ENCODE peak calls at places on chromosome 17, in ten cellular contexts. M is hepatocyte; E is NCI-H1048; P is NCI-H2107; V is astrocyte; A is uterus; Q is Daoy; O is NCI-H1417; N is CD4-positive, alpha-beta T cell; W is NCI-H187. L is an unnamed sample.

GRCh38 chr17:39239640-39240314 is 14.0 kb upstream of the STAC2 start:
- DNase-seq in M (peak; percentile 68), E (no peak), P (peak; percentile 85), V (no peak), A (no peak), Q (peak; percentile 35), O (peak; percentile 36), N (peak; percentile 56), W (no peak), L (peak; percentile 12)

GRCh38 chr17:76585048-76585648 is 512 bp downstream of the ST6GALNAC2 start:
- DNase-seq in M (no peak), E (peak; percentile 12), P (no peak), V (no peak), A (no peak), Q (no peak), O (no peak), N (no peak), W (no peak), L (peak; percentile 66)

GRCh38 chr17:62751350-62751691 is 56.8 kb downstream of the MARCHF10 start:
- DNase-seq in M (no peak), E (no peak), P (no peak), V (no peak), A (peak; percentile 31), Q (no peak), O (no peak), N (no peak), W (no peak), L (no peak)

GRCh38 chr17:37187262-37187661 is 188.5 kb upstream of the C17orf78 start:
- DNase-seq in M (peak; percentile 17), E (no peak), P (no peak), V (peak; percentile 53), A (no peak), Q (no peak), O (no peak), N (no peak), W (no peak), L (no peak)

GRCh38 chr17:50396261-50397110 is 837 bp downstream of the LRRC59 start:
- DNase-seq in M (peak; percentile 67), E (no peak), P (no peak), V (peak; percentile 56), A (peak; percentile 37), Q (peak; percentile 28), O (peak; percentile 58), N (no peak), W (no peak), L (peak; percentile 36)

GRCh38 chr17:77736207-77736600 is 222.3 kb upstream of the TNRC6C start:
- DNase-seq in M (no peak), E (no peak), P (peak; percentile 52), V (no peak), A (peak; percentile 63), Q (no peak), O (peak; percentile 73), N (no peak), W (peak; percentile 89), L (no peak)

GRCh38 chr17:37483311-37484039 is 6.2 kb upstream of the DUSP14 start:
- DNase-seq in M (peak; percentile 71), E (no peak), P (no peak), V (peak; percentile 75), A (peak; percentile 36), Q (no peak), O (peak; percentile 33), N (no peak), W (no peak), L (no peak)

GRCh38 chr17:67461228-67461780 is 84.2 kb downstream of the PITPNC1 start:
- DNase-seq in M (no peak), E (no peak), P (no peak), V (no peak), A (no peak), Q (no peak), O (no peak), N (no peak), W (no peak), L (no peak)

GRCh38 chr17:67441052-67441738 is 64.1 kb downstream of the PITPNC1 start:
- DNase-seq in M (peak; percentile 48), E (no peak), P (no peak), V (peak; percentile 76), A (no peak), Q (peak; percentile 73), O (no peak), N (peak; percentile 79), W (no peak), L (peak; percentile 77)

GRCh38 chr17:79628861-79629547 is 18.2 kb upstream of the RBFOX3 start:
- DNase-seq in M (no peak), E (no peak), P (no peak), V (no peak), A (no peak), Q (no peak), O (no peak), N (no peak), W (no peak), L (no peak)

GRCh38 chr17:40981115-40981514 is 3.0 kb downstream of the KRT40 start:
- DNase-seq in M (no peak), E (no peak), P (no peak), V (no peak), A (no peak), Q (no peak), O (no peak), N (no peak), W (no peak), L (no peak)

GRCh38 chr17:42784361-42784760 is 4.0 kb downstream of the WNK4 start:
- DNase-seq in M (no peak), E (no peak), P (no peak), V (no peak), A (no peak), Q (no peak), O (no peak), N (no peak), W (no peak), L (no peak)

GRCh38 chr17:77317091-77317519 is 176.3 kb downstream of the SEC14L1 start:
- DNase-seq in M (no peak), E (no peak), P (no peak), V (no peak), A (no peak), Q (no peak), O (no peak), N (peak; percentile 1), W (no peak), L (peak; percentile 25)

GRCh38 chr17:77602062-77602746 is 356.3 kb upstream of the TNRC6C start:
- DNase-seq in M (peak; percentile 58), E (no peak), P (no peak), V (peak; percentile 53), A (peak; percentile 61), Q (peak; percentile 41), O (no peak), N (no peak), W (no peak), L (no peak)

GRCh38 chr17:8153550-8153956 is 1.3 kb upstream of the PER1 start:
- DNase-seq in M (peak; percentile 95), E (no peak), P (no peak), V (peak; percentile 97), A (peak; percentile 90), Q (peak; percentile 89), O (no peak), N (no peak), W (no peak), L (peak; percentile 7)

GRCh38 chr17:14304222-14304844 is 3.5 kb downstream of the HS3ST3B1 start:
- DNase-seq in M (no peak), E (no peak), P (no peak), V (no peak), A (no peak), Q (no peak), O (no peak), N (no peak), W (no peak), L (no peak)

GRCh38 chr17:80221401-80221800 is 1.2 kb downstream of the SLC26A11 start:
- DNase-seq in M (no peak), E (no peak), P (no peak), V (no peak), A (no peak), Q (no peak), O (no peak), N (no peak), W (no peak), L (no peak)

GRCh38 chr17:59257101-59257500 is 36.8 kb downstream of the GDPD1 start:
- DNase-seq in M (no peak), E (no peak), P (no peak), V (no peak), A (no peak), Q (no peak), O (no peak), N (no peak), W (no peak), L (no peak)

GRCh38 chr17:15220785-15221184 is 44.3 kb downstream of the PMP22 start:
- DNase-seq in M (no peak), E (no peak), P (no peak), V (peak; percentile 6), A (no peak), Q (no peak), O (no peak), N (no peak), W (no peak), L (no peak)

GRCh38 chr17:6470751-6471521 is 26.7 kb downstream of the PIMREG start:
- DNase-seq in M (no peak), E (no peak), P (no peak), V (no peak), A (no peak), Q (no peak), O (no peak), N (no peak), W (no peak), L (no peak)

GRCh38 chr17:50181155-50181554 is 15.3 kb downstream of the SGCA start:
- DNase-seq in M (no peak), E (no peak), P (no peak), V (no peak), A (no peak), Q (no peak), O (no peak), N (no peak), W (no peak), L (no peak)

GRCh38 chr17:55450232-55450631 is 28.6 kb upstream of the MMD start:
- DNase-seq in M (no peak), E (no peak), P (no peak), V (no peak), A (no peak), Q (no peak), O (no peak), N (no peak), W (no peak), L (no peak)

GRCh38 chr17:82772026-82772425 is 20.2 kb downstream of the TBCD start:
- DNase-seq in M (no peak), E (no peak), P (no peak), V (peak; percentile 32), A (no peak), Q (no peak), O (no peak), N (no peak), W (no peak), L (peak; percentile 18)

GRCh38 chr17:42034059-42034458 is 14.2 kb downstream of the NKIRAS2 start:
- DNase-seq in M (no peak), E (no peak), P (no peak), V (no peak), A (no peak), Q (no peak), O (no peak), N (no peak), W (no peak), L (no peak)

GRCh38 chr17:37276475-37276874 is 99.3 kb upstream of the C17orf78 start:
- DNase-seq in M (no peak), E (no peak), P (no peak), V (no peak), A (no peak), Q (no peak), O (no peak), N (no peak), W (no peak), L (no peak)

GRCh38 chr17:44598932-44599297 is 41.6 kb downstream of the FZD2 start:
- DNase-seq in M (no peak), E (no peak), P (no peak), V (no peak), A (no peak), Q (no peak), O (no peak), N (no peak), W (no peak), L (no peak)

GRCh38 chr17:10117085-10117484 is 81.3 kb downstream of the GAS7 start:
- DNase-seq in M (no peak), E (no peak), P (no peak), V (no peak), A (no peak), Q (no peak), O (no peak), N (no peak), W (no peak), L (no peak)

GRCh38 chr17:40445769-40446468 is 2.7 kb downstream of the IGFBP4 start:
- DNase-seq in M (no peak), E (no peak), P (no peak), V (no peak), A (no peak), Q (no peak), O (no peak), N (no peak), W (no peak), L (no peak)

L was measured in Kasumi-1.